ENCODE peak calls at places on chromosomes 16 and 17, in ten cellular contexts. U is H1, Q is heart left ventricle, X is ovary, D is breast epithelium, F is esophagus muscularis mucosa, C is spleen, B is K562, N is HCT116, S is A549. P is an unnamed sample. For H3K9me3, the result is how much of the 10 kb centered on the place peaks cover.

GRCh38 chr16:23678430-23679273 is at the start of gene PLK1:
- DNase-seq in U (peak), Q (peak), X (peak), D (peak), F (no peak), C (peak), B (peak), N (peak), S (peak), P (peak)

GRCh38 chr17:15405016-15405415 is 62.4 kb downstream of the CDRT4 start:
- DNase-seq in U (no peak), Q (no peak), X (no peak), D (no peak), F (no peak), C (no peak), B (no peak), N (no peak), S (no peak), P (no peak)

GRCh38 chr16:24834459-24835335 is 11.1 kb upstream of the SLC5A11 start:
- DNase-seq in U (no peak), Q (no peak), X (no peak), D (no peak), F (no peak), C (no peak), B (peak), N (peak), S (peak), P (no peak)

GRCh38 chr17:4499431-4500187 is 928 bp downstream of the SPNS2 start:
- DNase-seq in U (no peak), Q (peak), X (no peak), D (no peak), F (no peak), C (peak), B (no peak), N (no peak), S (peak), P (no peak)

GRCh38 chr17:20187049-20187448 is 177.9 kb downstream of the SPECC1 start:
- DNase-seq in U (no peak), Q (no peak), X (no peak), D (no peak), F (no peak), C (no peak), B (no peak), N (no peak), S (no peak), P (no peak)

GRCh38 chr16:57834936-57835335 is 32.6 kb upstream of the KIFC3 start:
- DNase-seq in U (no peak), Q (no peak), X (no peak), D (no peak), F (no peak), C (no peak), B (no peak), N (no peak), S (peak), P (no peak)

GRCh38 chr16:86948046-86948445 is 369.1 kb downstream of the C16orf95 start:
- DNase-seq in U (no peak), Q (no peak), X (no peak), D (no peak), F (no peak), C (no peak), B (no peak), N (no peak), S (no peak), P (no peak)

GRCh38 chr16:83389751-83390150 is 418.0 kb upstream of the HSBP1 start:
- DNase-seq in U (no peak), Q (no peak), X (no peak), D (no peak), F (no peak), C (no peak), B (no peak), N (no peak), S (no peak), P (no peak)

GRCh38 chr16:72399811-72400210 is 227.9 kb upstream of the PMFBP1 start:
- DNase-seq in U (no peak), Q (no peak), X (no peak), D (no peak), F (no peak), C (no peak), B (no peak), N (no peak), S (no peak), P (no peak)

GRCh38 chr17:19647697-19648474 is 665 bp upstream of the ALDH3A2 start:
- DNase-seq in U (no peak), Q (peak), X (peak), D (peak), F (peak), C (peak), B (no peak), N (peak), S (peak), P (peak)

GRCh38 chr17:4696432-4696796 is 7.5 kb downstream of the PELP1 start:
- DNase-seq in U (no peak), Q (no peak), X (no peak), D (no peak), F (no peak), C (no peak), B (no peak), N (no peak), S (no peak), P (no peak)

GRCh38 chr17:77923776-77924513 is 34.6 kb upstream of the TNRC6C start:
- DNase-seq in U (no peak), Q (no peak), X (no peak), D (no peak), F (no peak), C (no peak), B (no peak), N (no peak), S (no peak), P (no peak)

GRCh38 chr17:78731904-78732303 is 50.2 kb downstream of the CYTH1 start:
- DNase-seq in U (no peak), Q (no peak), X (no peak), D (no peak), F (no peak), C (no peak), B (no peak), N (no peak), S (no peak), P (no peak)

GRCh38 chr17:33469911-33470310 is 176.8 kb upstream of the ASIC2 start:
- DNase-seq in U (no peak), Q (no peak), X (no peak), D (no peak), F (no peak), C (no peak), B (no peak), N (no peak), S (no peak), P (no peak)

GRCh38 chr17:79549111-79549915 is 61.5 kb downstream of the RBFOX3 start:
- DNase-seq in U (no peak), Q (no peak), X (no peak), D (no peak), F (no peak), C (peak), B (no peak), N (no peak), S (no peak), P (no peak)

DNA sequence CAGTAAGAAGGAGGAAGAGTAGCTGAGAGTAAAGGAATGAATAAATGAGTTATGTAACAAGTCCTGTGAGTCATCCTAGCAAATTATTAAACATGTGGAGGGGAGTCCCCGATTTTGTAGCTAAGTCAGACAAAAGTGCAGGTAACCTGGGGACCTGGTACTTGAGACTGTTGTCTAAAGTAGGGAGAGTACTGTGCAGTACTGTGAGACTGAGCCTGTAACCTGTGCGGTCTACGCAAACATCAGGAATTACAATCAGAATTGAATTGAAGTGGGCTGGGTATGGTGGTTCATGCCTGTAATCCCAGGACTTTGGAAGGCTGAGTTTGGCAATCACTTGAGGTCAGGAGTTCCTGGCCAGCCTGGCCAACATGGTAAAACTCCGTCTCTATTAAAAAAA is 35.7 kb downstream of the IKZF3 start:
- DNase-seq in U (no peak), Q (no peak), X (no peak), D (no peak), F (no peak), C (no peak), B (no peak), N (no peak), S (no peak), P (no peak)
- H3K9me3 ChIP-seq in U (under half), Q (under half), X (under half), D (under half), F (under half), C (under half), B (under half), N (under half), S (under half), P (under half)

GRCh38 chr16:55671206-55671973 is 15.6 kb downstream of the SLC6A2 start:
- DNase-seq in U (no peak), Q (no peak), X (no peak), D (no peak), F (no peak), C (no peak), B (no peak), N (no peak), S (no peak), P (no peak)
- TF ChIP-seq POLR2A in U (no peak), Q (no peak), X (no peak), D (no peak), F (no peak), C (no peak), B (no peak), N (no peak), S (no peak), P (no peak)

GRCh38 chr16:85128079-85128837 is 16.0 kb upstream of the CIBAR2 start:
- DNase-seq in U (no peak), Q (no peak), X (no peak), D (no peak), F (no peak), C (no peak), B (no peak), N (no peak), S (no peak), P (no peak)
- H3K9me3 ChIP-seq in U (under half), Q (under half), X (under half), D (under half), F (under half), C (under half), B (under half), N (under half), S (under half), P (under half)

DNA sequence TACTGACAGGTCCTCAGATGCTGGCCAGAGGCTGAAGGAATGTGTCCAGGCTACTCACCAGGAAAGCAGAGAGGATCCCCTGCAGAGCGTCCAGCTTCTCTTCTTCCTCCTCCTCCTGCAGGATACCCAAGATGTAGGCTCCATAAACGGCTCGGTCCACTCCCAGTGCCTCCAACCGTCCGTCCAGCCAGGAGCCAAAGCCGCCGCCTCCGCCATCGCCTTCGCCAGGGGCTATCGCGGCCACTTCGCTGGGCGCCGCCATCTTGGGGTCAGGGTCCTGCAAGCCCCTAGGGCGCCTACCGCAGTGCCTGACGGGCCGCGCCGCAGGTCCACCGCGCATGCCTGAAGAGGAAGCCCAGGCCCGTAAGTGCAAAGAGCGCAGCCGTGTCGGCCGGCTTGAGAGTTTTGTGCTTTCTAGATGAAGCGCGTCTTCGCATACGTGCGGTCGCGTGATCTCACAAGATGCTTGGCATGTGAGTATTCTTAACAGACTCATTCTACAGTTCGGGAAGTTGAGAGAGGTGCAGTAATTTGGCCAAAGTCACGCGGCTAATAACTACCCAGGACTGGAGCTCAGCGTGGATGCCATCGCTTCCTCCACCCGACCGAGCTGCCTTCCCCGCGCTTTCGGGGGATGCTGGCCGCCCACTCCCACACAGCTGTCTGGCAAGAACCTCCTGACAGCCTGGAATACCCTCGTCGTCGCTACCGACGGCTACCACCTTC is at the start of gene CCDC43:
- DNase-seq in U (peak), Q (peak), X (peak), D (peak), F (peak), C (peak), B (peak), N (peak), S (peak), P (peak)
- TF ChIP-seq POLR2A in U (peak), Q (peak), X (no peak), D (peak), F (no peak), C (peak), B (peak), N (peak), S (peak), P (peak)

DNA sequence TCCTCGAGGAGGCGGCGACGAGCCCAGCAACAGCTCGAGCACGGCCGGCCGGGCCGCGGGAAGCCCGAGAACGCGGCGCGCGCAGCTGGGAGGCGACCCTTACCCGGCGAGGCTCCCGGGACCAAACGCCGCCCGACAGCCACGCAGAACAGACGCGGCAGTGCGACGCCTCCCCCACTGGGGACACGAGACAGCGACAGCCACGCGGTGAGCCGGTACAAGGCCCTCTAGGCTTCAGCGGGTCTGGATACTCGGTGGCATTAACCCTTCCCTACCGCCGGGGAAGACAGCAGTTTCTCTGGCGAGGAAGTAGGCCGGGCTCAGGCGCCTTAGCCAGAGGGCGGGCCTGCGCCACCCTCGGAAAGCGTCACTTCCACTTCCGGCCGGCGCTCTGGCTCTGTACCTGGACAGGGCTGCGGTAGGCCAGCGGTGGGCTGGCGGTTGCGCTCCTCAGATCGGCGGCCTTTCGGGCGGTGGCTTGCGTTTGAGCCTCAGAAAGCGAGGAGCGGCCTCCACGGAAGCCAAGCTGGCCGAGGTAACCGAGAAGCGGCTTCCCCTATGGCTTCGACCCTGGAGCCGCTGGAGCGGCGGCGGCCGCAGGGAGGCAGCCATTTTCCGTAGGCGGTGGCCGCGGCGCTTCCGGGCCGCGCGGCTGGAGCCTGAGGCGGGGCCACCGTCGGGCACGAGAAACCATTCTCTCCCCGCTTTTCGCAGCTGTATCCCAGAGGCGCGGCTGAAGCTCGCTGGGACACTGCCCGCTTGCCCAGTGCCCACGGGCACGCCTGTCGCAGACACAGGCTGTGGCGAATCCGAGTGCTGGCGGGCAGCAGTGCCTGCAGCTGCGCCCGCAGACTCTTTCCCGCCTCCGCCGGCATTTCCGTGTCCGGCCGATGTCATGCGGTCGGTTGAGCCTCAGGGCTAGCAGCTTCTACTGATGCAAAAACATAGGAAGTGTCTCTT is at the start of the genes TIGD7 and ZNF75A:
- DNase-seq in U (peak), Q (peak), X (peak), D (peak), F (peak), C (peak), B (peak), N (peak), S (peak), P (peak)
- H3K9me3 ChIP-seq in U (half or more), Q (half or more), X (under half), D (half or more), F (under half), C (half or more), B (under half), N (under half), S (half or more), P (half or more)

DNA sequence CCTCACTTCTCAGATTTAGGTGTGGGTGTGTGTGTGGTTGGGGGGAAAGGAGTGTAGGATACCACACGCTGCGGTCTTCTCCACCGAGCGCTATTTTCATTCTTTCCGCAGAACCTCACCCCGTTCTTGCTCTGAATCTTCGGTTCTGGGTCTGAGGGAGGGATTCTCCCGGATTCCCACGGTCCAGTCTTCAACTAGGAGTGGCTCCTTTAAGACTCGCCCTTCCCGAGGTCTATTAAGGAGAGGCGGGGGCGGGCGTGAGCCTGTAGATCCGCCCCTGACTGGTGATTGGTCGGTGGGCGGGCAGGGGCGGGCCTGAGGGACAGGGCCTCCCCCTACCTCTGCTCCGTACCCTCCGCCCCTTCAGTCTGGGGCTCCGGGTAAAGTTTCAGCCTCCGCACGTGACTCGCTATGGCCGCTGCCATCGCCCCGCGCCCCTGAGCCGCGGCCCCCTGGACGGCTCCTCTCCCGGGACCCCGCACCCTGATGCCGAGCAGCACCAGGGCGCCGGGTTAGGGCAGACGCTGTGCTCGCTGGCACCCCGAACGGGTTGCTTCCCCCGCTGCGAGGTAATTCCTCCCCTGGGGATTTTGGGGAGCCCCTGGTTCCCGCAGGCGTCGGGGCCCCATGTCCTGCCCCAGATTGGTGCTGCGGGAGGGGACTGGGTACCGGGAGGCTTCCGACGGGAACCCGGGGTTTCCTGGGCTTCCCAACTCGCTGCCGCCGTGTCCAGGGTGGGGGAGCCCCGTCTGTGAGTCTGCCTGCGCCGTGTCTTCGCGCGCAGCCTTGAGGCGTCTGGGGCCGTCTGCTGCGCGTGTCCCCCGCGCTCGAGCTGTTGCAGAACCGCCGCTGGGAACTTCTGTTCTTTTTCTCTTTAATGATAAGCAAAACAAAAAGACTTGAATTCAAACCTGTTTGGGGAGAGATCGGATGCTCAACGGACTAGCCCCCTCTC is 9.2 kb downstream of the RARA start:
- DNase-seq in U (peak), Q (peak), X (peak), D (peak), F (peak), C (peak), B (peak), N (peak), S (peak), P (peak)
- TF ChIP-seq POLR2A in U (peak), Q (peak), X (peak), D (peak), F (peak), C (peak), B (peak), N (no peak), S (peak), P (peak)

DNA sequence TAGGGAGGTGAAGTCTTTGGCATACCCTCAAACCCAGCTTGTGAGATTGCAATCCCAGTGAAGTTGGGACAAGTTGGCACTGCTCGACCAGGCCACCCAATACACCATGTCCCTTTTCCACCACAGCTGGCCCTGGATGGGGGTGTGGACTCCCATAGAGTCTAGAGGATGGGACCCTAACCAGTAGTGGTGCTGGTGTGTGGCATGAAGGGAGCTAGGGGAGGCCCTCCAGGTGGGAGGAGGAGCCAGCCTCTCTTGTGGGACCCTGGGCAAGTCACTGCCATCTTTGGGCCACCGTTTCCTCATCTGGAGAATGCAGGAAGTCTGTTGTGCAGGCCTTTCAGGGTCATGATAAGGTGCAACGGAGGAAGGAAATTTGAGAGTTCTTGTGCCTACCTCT is 1854.9 kb downstream of the TP53TG3F start:
- DNase-seq in U (no peak), Q (no peak), X (no peak), D (no peak), F (peak), C (no peak), B (no peak), N (no peak), S (no peak), P (no peak)
- H3K9me3 ChIP-seq in U (half or more), Q (under half), X (under half), D (under half), F (under half), C (under half), B (under half), N (under half), S (under half), P (under half)

GRCh38 chr17:66215529-66215911 is 13.7 kb downstream of the APOH start:
- DNase-seq in U (no peak), Q (no peak), X (no peak), D (no peak), F (no peak), C (no peak), B (no peak), N (no peak), S (no peak), P (no peak)

GRCh38 chr17:66220079-66220835 is 9.0 kb downstream of the APOH start:
- DNase-seq in U (no peak), Q (no peak), X (no peak), D (no peak), F (no peak), C (no peak), B (no peak), N (no peak), S (no peak), P (no peak)

GRCh38 chr17:66222772-66223350 is 6.4 kb downstream of the APOH start:
- DNase-seq in U (no peak), Q (no peak), X (no peak), D (no peak), F (no peak), C (no peak), B (no peak), N (no peak), S (no peak), P (no peak)

GRCh38 chr17:66221755-66222530 is 7.3 kb downstream of the APOH start:
- DNase-seq in U (no peak), Q (no peak), X (no peak), D (no peak), F (no peak), C (no peak), B (no peak), N (no peak), S (no peak), P (no peak)

GRCh38 chr17:66221343-66221742 is 7.9 kb downstream of the APOH start:
- DNase-seq in U (no peak), Q (no peak), X (no peak), D (no peak), F (no peak), C (no peak), B (no peak), N (no peak), S (no peak), P (no peak)
- TF ChIP-seq POLR2A in U (no peak), Q (no peak), X (no peak), D (no peak), F (no peak), C (no peak), B (no peak), N (no peak), S (no peak), P (no peak)

P was measured in tibial nerve.